ENCODE peak calls at places on chromosome 6, in seven cellular contexts. V, G, O, E, B, P and Z are unnamed samples.

GRCh38 chr6:11538049-11538798 is 675 bp downstream of the TMEM170B start:
- DNase-seq in V (peak; percentile 60), G (peak; percentile 8), O (peak; percentile 32), E (peak; percentile 69), B (peak; percentile 52), P (peak; percentile 36), Z (no peak)

GRCh38 chr6:6676910-6677441 is 88.5 kb downstream of the LY86 start:
- DNase-seq in V (peak; percentile 88), G (peak; percentile 66), O (peak; percentile 66), E (peak; percentile 84), B (peak; percentile 79), P (peak; percentile 90), Z (peak; percentile 80)

GRCh38 chr6:15399651-15400470 is 154.0 kb downstream of the JARID2 start:
- DNase-seq in V (peak; percentile 51), G (no peak), O (peak; percentile 67), E (no peak), B (peak; percentile 78), P (peak; percentile 93), Z (peak; percentile 66)

GRCh38 chr6:160950507-160950906 is 41.1 kb upstream of the MAP3K4 start:
- DNase-seq in V (no peak), G (no peak), O (no peak), E (no peak), B (peak; percentile 87), P (no peak), Z (no peak)

GRCh38 chr6:43968110-43968965 is 158.9 kb downstream of the MRPL14 start:
- DNase-seq in V (no peak), G (no peak), O (no peak), E (no peak), B (no peak), P (no peak), Z (no peak)

GRCh38 chr6:14882394-14883073 is 363.3 kb upstream of the JARID2 start:
- DNase-seq in V (no peak), G (no peak), O (no peak), E (no peak), B (no peak), P (no peak), Z (no peak)

GRCh38 chr6:150749091-150749670 is 116.3 kb upstream of the MTHFD1L start:
- DNase-seq in V (no peak), G (no peak), O (no peak), E (no peak), B (no peak), P (no peak), Z (no peak)

GRCh38 chr6:108559097-108559883 is 1.4 kb upstream of the FOXO3 start:
- DNase-seq in V (peak; percentile 95), G (peak; percentile 83), O (peak; percentile 94), E (peak; percentile 74), B (peak; percentile 94), P (peak; percentile 93), Z (peak; percentile 93)

GRCh38 chr6:154868143-154868594 is 126.9 kb upstream of the TIAM2 start:
- DNase-seq in V (no peak), G (no peak), O (no peak), E (peak; percentile 85), B (peak; percentile 84), P (no peak), Z (no peak)

GRCh38 chr6:138965971-138966370 is 22.1 kb downstream of the REPS1 start:
- DNase-seq in V (no peak), G (no peak), O (no peak), E (no peak), B (no peak), P (no peak), Z (no peak)

GRCh38 chr6:31948753-31949413 is 3.0 kb downstream of the CFB start:
- DNase-seq in V (no peak), G (no peak), O (no peak), E (no peak), B (peak; percentile 71), P (no peak), Z (no peak)

GRCh38 chr6:24504642-24505586 is 10.1 kb downstream of the ALDH5A1 start:
- DNase-seq in V (peak; percentile 78), G (no peak), O (no peak), E (no peak), B (no peak), P (no peak), Z (peak; percentile 80)

GRCh38 chr6:142763205-142763604 is 181.8 kb downstream of the HIVEP2 start:
- DNase-seq in V (no peak), G (no peak), O (no peak), E (no peak), B (peak; percentile 89), P (no peak), Z (no peak)

GRCh38 chr6:111520519-111520918 is 37.5 kb upstream of the REV3L start:
- DNase-seq in V (no peak), G (no peak), O (no peak), E (no peak), B (no peak), P (no peak), Z (no peak)

GRCh38 chr6:154555075-154555677 is 44.7 kb upstream of the CNKSR3 start:
- DNase-seq in V (no peak), G (no peak), O (no peak), E (no peak), B (peak; percentile 39), P (no peak), Z (no peak)

GRCh38 chr6:148869589-148869988 is 122.8 kb downstream of the UST start:
- DNase-seq in V (no peak), G (no peak), O (no peak), E (no peak), B (peak; percentile 94), P (no peak), Z (no peak)

GRCh38 chr6:109389650-109390274 is 7.5 kb upstream of the CD164 start:
- DNase-seq in V (no peak), G (no peak), O (peak; percentile 28), E (no peak), B (peak; percentile 74), P (no peak), Z (no peak)

GRCh38 chr6:11329841-11330765 is 97.6 kb upstream of the NEDD9 start:
- DNase-seq in V (no peak), G (no peak), O (no peak), E (no peak), B (no peak), P (peak; percentile 53), Z (no peak)

GRCh38 chr6:63975685-63976084 is 340.1 kb downstream of the PHF3 start:
- DNase-seq in V (no peak), G (no peak), O (no peak), E (no peak), B (no peak), P (no peak), Z (no peak)

GRCh38 chr6:42781546-42781810 is 374 bp upstream of the BICRAL start:
- DNase-seq in V (no peak), G (no peak), O (no peak), E (no peak), B (no peak), P (no peak), Z (no peak)

GRCh38 chr6:27177454-27178000 is 70.0 kb upstream of the PRSS16 start:
- DNase-seq in V (peak; percentile 86), G (peak; percentile 64), O (peak; percentile 65), E (peak; percentile 94), B (peak; percentile 95), P (peak; percentile 84), Z (peak; percentile 85)

GRCh38 chr6:27178860-27179259 is 68.6 kb upstream of the PRSS16 start:
- DNase-seq in V (no peak), G (no peak), O (no peak), E (peak; percentile 63), B (no peak), P (no peak), Z (no peak)

GRCh38 chr6:27174958-27175357 is 72.5 kb upstream of the PRSS16 start:
- DNase-seq in V (no peak), G (no peak), O (no peak), E (no peak), B (no peak), P (no peak), Z (no peak)

GRCh38 chr6:27178001-27178730 is 69.3 kb upstream of the PRSS16 start:
- DNase-seq in V (peak; percentile 48), G (peak; percentile 54), O (peak; percentile 22), E (peak; percentile 85), B (peak; percentile 83), P (peak; percentile 69), Z (peak; percentile 69)

GRCh38 chr6:27176096-27176495 is 71.4 kb upstream of the PRSS16 start:
- DNase-seq in V (no peak), G (no peak), O (no peak), E (no peak), B (peak; percentile 51), P (no peak), Z (no peak)
- H3K4me3 ChIP-seq in V (no peak overlapping the region), G (no peak overlapping the region), O (no peak overlapping the region), E (peak overlapping the region; percentile 72), B (peak overlapping the region; percentile 99), P (no peak overlapping the region), Z (no peak overlapping the region)

DNA sequence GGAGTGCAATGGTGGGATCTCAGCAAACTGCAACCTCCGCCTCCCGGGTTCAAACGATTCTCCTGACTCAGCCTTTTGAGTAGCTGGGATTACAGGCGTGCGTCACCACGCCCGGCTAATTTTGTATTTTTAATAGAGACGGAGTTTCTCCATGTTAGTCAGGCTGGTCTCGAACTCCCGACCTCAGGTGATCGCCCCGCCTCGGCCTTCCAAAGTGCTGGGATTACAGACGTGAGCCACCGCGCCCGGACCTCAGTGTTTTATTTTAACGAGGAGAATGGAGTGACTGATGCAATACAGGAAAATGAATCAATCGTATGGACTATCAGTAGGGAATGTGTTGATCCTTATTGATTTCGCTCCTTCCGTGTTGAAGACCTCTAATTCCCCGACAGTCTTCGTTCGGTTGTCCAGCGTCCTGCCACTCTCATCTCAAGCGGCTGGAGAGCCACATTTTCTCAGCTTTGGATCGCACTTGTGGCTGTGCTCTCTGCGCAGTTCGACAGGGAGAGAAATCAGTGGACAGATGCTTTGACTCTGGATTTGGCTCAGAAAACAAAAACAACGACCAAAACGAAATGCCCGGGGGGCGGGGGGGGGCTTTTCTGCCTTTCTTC is 166.2 kb downstream of the TRIM27 start:
- DNase-seq in V (no peak), G (no peak), O (no peak), E (peak; percentile 69), B (no peak), P (no peak), Z (no peak)
- H3K4me3 ChIP-seq in V (no peak overlapping the region), G (no peak overlapping the region), O (no peak overlapping the region), E (peak overlapping the region; percentile 67), B (no peak overlapping the region), P (no peak overlapping the region), Z (no peak overlapping the region)

DNA sequence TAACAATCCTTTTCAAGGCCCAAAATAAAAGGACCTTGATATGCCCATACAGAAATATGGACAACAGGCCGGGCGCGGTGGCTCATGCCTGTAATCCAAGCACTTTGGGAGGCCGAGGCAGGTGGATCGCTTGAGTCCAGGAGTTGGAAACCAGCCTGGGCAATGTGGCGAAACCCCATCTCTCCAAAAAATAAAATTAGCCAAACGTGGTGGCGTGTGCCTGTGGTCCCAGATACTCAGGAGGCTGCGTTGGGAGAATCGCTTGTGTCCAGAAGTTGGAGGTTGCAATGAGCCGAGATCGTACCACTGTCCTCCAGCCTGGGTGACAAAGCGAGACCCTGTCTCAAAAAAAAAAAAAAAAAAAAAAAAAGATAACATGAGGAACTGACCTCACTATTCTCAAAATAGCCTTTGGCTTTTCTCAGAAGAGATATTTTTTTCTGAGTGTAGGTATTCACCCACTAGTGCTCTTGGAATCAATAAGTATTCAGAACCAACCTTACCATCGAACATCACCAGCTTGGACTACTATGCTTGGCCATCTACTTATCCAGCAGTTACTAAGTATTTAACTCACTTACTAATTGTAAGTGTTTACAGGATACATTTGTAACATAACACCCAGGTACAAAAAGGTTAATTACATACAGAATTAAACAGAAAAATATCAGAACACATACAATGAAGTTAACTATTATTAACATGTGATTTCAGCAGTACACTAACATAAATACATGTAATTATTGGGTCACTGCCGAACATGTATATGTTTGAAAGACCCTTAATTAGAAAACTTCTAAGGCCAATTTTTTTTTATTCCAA is 99.2 kb downstream of the OR2B2 start:
- DNase-seq in V (no peak), G (no peak), O (no peak), E (peak; percentile 16), B (no peak), P (no peak), Z (no peak)
- H3K4me3 ChIP-seq in V (no peak overlapping the region), G (no peak overlapping the region), O (no peak overlapping the region), E (peak overlapping the region; percentile 57), B (no peak overlapping the region), P (no peak overlapping the region), Z (no peak overlapping the region)

GRCh38 chr6:75489025-75489424 is 4.6 kb downstream of the FILIP1 start:
- DNase-seq in V (no peak), G (no peak), O (no peak), E (no peak), B (no peak), P (no peak), Z (no peak)
- H3K4me3 ChIP-seq in V (no peak overlapping the region), G (no peak overlapping the region), O (peak overlapping the region; percentile 41), E (no peak overlapping the region), B (no peak overlapping the region), P (no peak overlapping the region), Z (no peak overlapping the region)